ENCODE peak calls at places on chromosomes 4 and X, in seven cellular contexts. C, R, N, G, Q, X and Z are unnamed samples.

GRCh38 chr4:8079031-8079885 is 79.4 kb downstream of the ABLIM2 start:
- DNase-seq in C (no peak), R (no peak), N (no peak), G (peak), Q (no peak), X (no peak), Z (no peak)

GRCh38 chr4:150580244-150580643 is 1.7 kb upstream of the MAB21L2 start:
- DNase-seq in C (no peak), R (no peak), N (no peak), G (no peak), Q (no peak), X (no peak), Z (no peak)

GRCh38 chr4:99811117-99811516 is 5.5 kb upstream of the DAPP1 start:
- DNase-seq in C (no peak), R (no peak), N (no peak), G (no peak), Q (no peak), X (no peak), Z (no peak)

GRCh38 chr4:88409206-88409605 is 30.6 kb downstream of the HERC6 start:
- DNase-seq in C (no peak), R (no peak), N (no peak), G (no peak), Q (no peak), X (no peak), Z (no peak)

GRCh38 chr4:54553001-54553400 is 104.8 kb upstream of the KIT start:
- DNase-seq in C (peak), R (no peak), N (no peak), G (no peak), Q (no peak), X (no peak), Z (no peak)

GRCh38 chrX:84362184-84362838 is 139.9 kb downstream of the HDX start:
- DNase-seq in C (peak), R (no peak), N (no peak), G (peak), Q (no peak), X (no peak), Z (no peak)

GRCh38 chr4:25532579-25532978 is 123.1 kb upstream of the SLC34A2 start:
- DNase-seq in C (no peak), R (no peak), N (no peak), G (peak), Q (no peak), X (no peak), Z (no peak)

GRCh38 chr4:33577798-33578197 is 2666.5 kb downstream of the ARAP2 start:
- DNase-seq in C (no peak), R (no peak), N (no peak), G (no peak), Q (no peak), X (no peak), Z (no peak)

GRCh38 chr4:73868206-73869129 is 725 bp upstream of the CXCL1 start:
- DNase-seq in C (no peak), R (no peak), N (no peak), G (peak), Q (no peak), X (no peak), Z (no peak)

GRCh38 chrX:45505214-45505613 is 304.5 kb upstream of the DIPK2B start:
- DNase-seq in C (peak), R (no peak), N (no peak), G (peak), Q (no peak), X (no peak), Z (no peak)

GRCh38 chr4:43014266-43014665 is 121.8 kb downstream of the GRXCR1 start:
- DNase-seq in C (no peak), R (no peak), N (no peak), G (no peak), Q (no peak), X (no peak), Z (no peak)

GRCh38 chrX:47169726-47170515 is 23.7 kb upstream of the UBA1 start:
- DNase-seq in C (no peak), R (no peak), N (no peak), G (peak), Q (no peak), X (no peak), Z (no peak)

GRCh38 chr4:32219306-32220075 is 1499.3 kb downstream of the PCDH7 start:
- DNase-seq in C (no peak), R (no peak), N (no peak), G (peak), Q (no peak), X (no peak), Z (no peak)

GRCh38 chr4:94483895-94484294 is 32.2 kb downstream of the PDLIM5 start:
- DNase-seq in C (no peak), R (no peak), N (no peak), G (no peak), Q (no peak), X (no peak), Z (no peak)

GRCh38 chr4:56786955-56787354 is 34.5 kb downstream of the SPINK2 start:
- DNase-seq in C (peak), R (peak), N (no peak), G (peak), Q (no peak), X (no peak), Z (peak)

GRCh38 chr4:18366762-18367358 is 345.3 kb upstream of the LCORL start:
- DNase-seq in C (no peak), R (no peak), N (no peak), G (peak), Q (no peak), X (no peak), Z (no peak)

GRCh38 chr4:52883707-52884669 is 21.9 kb downstream of the RASL11B start:
- DNase-seq in C (no peak), R (no peak), N (no peak), G (no peak), Q (no peak), X (no peak), Z (no peak)

GRCh38 chrX:101195442-101196173 is 24.0 kb upstream of the DRP2 start:
- DNase-seq in C (no peak), R (no peak), N (no peak), G (peak), Q (no peak), X (no peak), Z (no peak)